ENCODE peak calls at places on chromosomes 16 and 17, in nine cellular contexts. Y is kidney tubule cell, Q is adrenal gland, H is D721Med, A is choroid plexus epithelial cell, U is ACHN, S is activated gamma-delta T cell treated with Interleukin-2 at 50 U/mL for 16 hours, M is OCI-LY7, R is mucosa of gallbladder. I is an unnamed sample.
A peak's percentile ranks its signal among the peaks of the same experiment; 100 is the strongest.

GRCh38 chr17:50255766-50256480 is 18.3 kb upstream of the TMEM92 start:
- DNase-seq in U (no peak), R (no peak), Y (no peak), H (no peak), A (no peak), M (no peak), Q (peak; percentile 9), S (no peak), I (no peak)

GRCh38 chr17:60628252-60628889 is 28.4 kb downstream of the PPM1D start:
- DNase-seq in M (no peak), A (no peak), R (no peak), Q (no peak), H (no peak), Y (no peak), S (no peak), U (no peak), I (no peak)

GRCh38 chr16:72284042-72284789 is 112.3 kb upstream of the PMFBP1 start:
- DNase-seq in U (no peak), H (no peak), Y (no peak), S (no peak), M (no peak), A (peak; percentile 48), Q (no peak), R (no peak), I (no peak)

GRCh38 chr17:58121925-58122324 is 26.3 kb upstream of the OR4D1 start:
- DNase-seq in U (peak; percentile 57), A (peak; percentile 52), H (peak; percentile 21), Q (no peak), S (peak; percentile 42), M (peak; percentile 39), R (no peak), Y (peak; percentile 27), I (no peak)

GRCh38 chr16:21262779-21263639 is 15.1 kb downstream of the CRYM start:
- DNase-seq in Y (no peak), U (no peak), R (no peak), Q (no peak), S (no peak), H (no peak), M (no peak), A (no peak), I (no peak)

GRCh38 chr17:41717408-41718286 is 5.5 kb downstream of the GAST start:
- DNase-seq in A (peak; percentile 58), S (no peak), H (no peak), U (no peak), M (no peak), R (no peak), Y (peak; percentile 39), Q (no peak), I (no peak)

GRCh38 chr17:35804658-35805192 is 4.6 kb upstream of the TAF15 start:
- DNase-seq in Y (peak; percentile 85), R (peak; percentile 71), M (peak; percentile 86), A (peak; percentile 98), S (peak; percentile 21), H (peak; percentile 76), U (peak; percentile 94), Q (peak; percentile 65), I (peak; percentile 27)

GRCh38 chr16:86010680-86011141 is 111.7 kb downstream of the IRF8 start:
- DNase-seq in H (no peak), S (no peak), M (no peak), R (no peak), U (no peak), Q (no peak), Y (no peak), A (no peak), I (no peak)

GRCh38 chr16:69328854-69329316 is 1.5 kb downstream of the PDF start:
- DNase-seq in U (peak; percentile 91), S (no peak), M (peak; percentile 27), R (no peak), H (no peak), Q (peak; percentile 37), Y (peak; percentile 78), A (peak; percentile 73), I (no peak)

GRCh38 chr17:4444782-4445473 is 11.2 kb downstream of the SPNS3 start:
- DNase-seq in A (no peak), H (no peak), U (peak; percentile 93), M (no peak), Q (peak; percentile 96), Y (peak; percentile 83), S (no peak), R (peak; percentile 87), I (no peak)

GRCh38 chr17:55413825-55414489 is 7.7 kb downstream of the MMD start:
- DNase-seq in S (no peak), A (no peak), M (no peak), H (no peak), R (no peak), Y (no peak), U (no peak), Q (no peak), I (no peak)

GRCh38 chr17:55500103-55500502 is 11.1 kb downstream of the SMIM36 start:
- DNase-seq in M (no peak), R (no peak), S (no peak), Y (no peak), H (no peak), A (no peak), U (no peak), Q (no peak), I (no peak)

GRCh38 chr16:57427824-57428223 is 19.4 kb downstream of the CIAPIN1 start:
- DNase-seq in H (peak; percentile 27), R (no peak), S (no peak), Q (no peak), M (no peak), A (no peak), Y (no peak), U (no peak), I (no peak)

GRCh38 chr17:19647697-19648474 is 665 bp upstream of the ALDH3A2 start:
- DNase-seq in Y (peak; percentile 60), U (peak; percentile 75), Q (peak; percentile 81), A (peak; percentile 85), R (peak; percentile 67), M (peak; percentile 42), S (no peak), H (peak; percentile 28), I (peak; percentile 51)

GRCh38 chr17:57636274-57636673 is 108.8 kb downstream of the CCDC182 start:
- DNase-seq in S (no peak), Q (no peak), Y (no peak), U (no peak), H (no peak), A (no peak), M (peak; percentile 27), R (no peak), I (no peak)

GRCh38 chr16:12091569-12092346 is 115.2 kb downstream of the SNX29 start:
- DNase-seq in R (no peak), Y (no peak), A (no peak), S (no peak), H (no peak), U (no peak), Q (no peak), M (no peak), I (no peak)

GRCh38 chr16:78461087-78461486 is 361.6 kb downstream of the WWOX start:
- DNase-seq in R (no peak), U (no peak), H (no peak), A (no peak), Q (no peak), M (no peak), S (no peak), Y (no peak), I (no peak)

I was measured in nephron progenitor cell.